ENCODE peak calls at places on chromosomes 3 and 15, in ten cellular contexts. Q is hepatocyte, D is body of pancreas, S is transverse colon, C is breast epithelium, F is HL-60, B is dorsolateral prefrontal cortex, M is uterus, R is psoas muscle, T is foreskin fibroblast. H is an unnamed sample.

GRCh38 chr3:72279068-72279598 is 494.2 kb upstream of the PROK2 start:
- DNase-seq in Q (peak), D (no peak), S (no peak), C (no peak), F (no peak), B (no peak), M (no peak), R (no peak), T (no peak), H (no peak)

GRCh38 chr3:42090973-42091731 is at the start of gene TRAK1:
- DNase-seq in Q (peak), D (no peak), S (no peak), C (peak), F (no peak), B (peak), M (no peak), R (peak), T (peak), H (no peak)

GRCh38 chr3:45034612-45035252 is 8.6 kb downstream of the CLEC3B start:
- DNase-seq in Q (no peak), D (no peak), S (peak), C (peak), F (peak), B (peak), M (peak), R (peak), T (peak), H (no peak)

GRCh38 chr15:63601727-63602185 is 4.6 kb downstream of the FBXL22 start:
- DNase-seq in Q (no peak), D (peak), S (peak), C (no peak), F (no peak), B (no peak), M (no peak), R (no peak), T (no peak), H (no peak)

GRCh38 chr3:159929181-159929893 is 59.3 kb upstream of the IL12A start:
- DNase-seq in Q (peak), D (no peak), S (peak), C (no peak), F (peak), B (no peak), M (no peak), R (peak), T (peak), H (peak)

GRCh38 chr15:34609658-34610057 is 26.2 kb upstream of the GOLGA8B start:
- DNase-seq in Q (no peak), D (no peak), S (no peak), C (no peak), F (peak), B (no peak), M (no peak), R (no peak), T (no peak), H (no peak)

GRCh38 chr15:78024141-78024567 is 53.4 kb downstream of the TBC1D2B start:
- DNase-seq in Q (no peak), D (peak), S (no peak), C (no peak), F (no peak), B (no peak), M (peak), R (peak), T (peak), H (no peak)

GRCh38 chr3:141151439-141151838 is 80.2 kb upstream of the PXYLP1 start:
- DNase-seq in Q (no peak), D (no peak), S (no peak), C (no peak), F (no peak), B (no peak), M (no peak), R (no peak), T (no peak), H (no peak)

GRCh38 chr3:106913111-106913698 is 464.0 kb upstream of the CCDC54 start:
- DNase-seq in Q (no peak), D (no peak), S (no peak), C (no peak), F (no peak), B (no peak), M (no peak), R (no peak), T (no peak), H (peak)

DNA sequence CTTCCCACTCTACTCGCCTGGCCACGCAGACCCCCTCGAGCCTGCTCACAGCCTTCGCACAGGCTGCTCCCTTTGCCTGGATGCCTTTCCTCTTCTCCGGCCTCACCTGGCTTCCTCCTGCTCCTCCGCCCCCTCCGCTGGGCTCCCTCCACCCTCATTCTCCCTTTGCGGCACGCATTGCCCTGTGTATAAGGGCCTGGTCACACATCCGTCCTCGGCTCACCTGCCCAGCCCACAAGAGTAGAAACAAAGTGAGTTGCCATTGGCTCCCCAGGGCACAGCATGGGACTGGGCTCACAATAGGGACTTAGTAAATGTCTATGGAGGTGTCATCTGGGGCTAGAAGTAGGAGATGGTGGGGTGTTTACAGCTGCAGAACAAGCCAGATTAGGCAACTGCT is 4.2 kb downstream of the PLXND1 start:
- DNase-seq in Q (no peak), D (no peak), S (no peak), C (no peak), F (no peak), B (no peak), M (no peak), R (no peak), T (no peak), H (no peak)
- H3K4me3 ChIP-seq in Q (no peak), D (no peak), S (no peak), C (peak), F (no peak), B (peak), M (no peak), R (peak), T (no peak), H (no peak)

GRCh38 chr15:69066646-69066995 is 52.1 kb downstream of the NOX5 start:
- DNase-seq in Q (no peak), D (no peak), S (no peak), C (no peak), F (no peak), B (no peak), M (no peak), R (no peak), T (no peak), H (no peak)

GRCh38 chr15:69067296-69067695 is 52.8 kb downstream of the NOX5 start:
- DNase-seq in Q (no peak), D (no peak), S (no peak), C (no peak), F (no peak), B (no peak), M (no peak), R (no peak), T (peak), H (no peak)

GRCh38 chr15:69061414-69061842 is 46.9 kb downstream of the NOX5 start:
- DNase-seq in Q (no peak), D (no peak), S (no peak), C (no peak), F (no peak), B (no peak), M (no peak), R (no peak), T (no peak), H (no peak)

GRCh38 chr15:69065981-69066645 is 51.6 kb downstream of the NOX5 start:
- DNase-seq in Q (no peak), D (no peak), S (no peak), C (no peak), F (no peak), B (no peak), M (no peak), R (no peak), T (no peak), H (no peak)

GRCh38 chr15:69064649-69065048 is 50.2 kb downstream of the NOX5 start:
- DNase-seq in Q (no peak), D (no peak), S (no peak), C (no peak), F (no peak), B (no peak), M (no peak), R (no peak), T (no peak), H (no peak)
- TF ChIP-seq CTCF in Q (no peak), D (no peak), S (no peak), C (no peak), F (no peak), B (no peak), M (no peak), R (no peak), T (no peak), H (no peak)

GRCh38 chr15:97874139-97874538 is 86.4 kb upstream of the ARRDC4 start:
- DNase-seq in Q (no peak), D (no peak), S (no peak), C (no peak), F (no peak), B (no peak), M (no peak), R (no peak), T (no peak), H (no peak)
- H3K4me3 ChIP-seq in Q (no peak), D (no peak), S (no peak), C (no peak), F (no peak), B (no peak), M (no peak), R (no peak), T (no peak), H (no peak)

DNA sequence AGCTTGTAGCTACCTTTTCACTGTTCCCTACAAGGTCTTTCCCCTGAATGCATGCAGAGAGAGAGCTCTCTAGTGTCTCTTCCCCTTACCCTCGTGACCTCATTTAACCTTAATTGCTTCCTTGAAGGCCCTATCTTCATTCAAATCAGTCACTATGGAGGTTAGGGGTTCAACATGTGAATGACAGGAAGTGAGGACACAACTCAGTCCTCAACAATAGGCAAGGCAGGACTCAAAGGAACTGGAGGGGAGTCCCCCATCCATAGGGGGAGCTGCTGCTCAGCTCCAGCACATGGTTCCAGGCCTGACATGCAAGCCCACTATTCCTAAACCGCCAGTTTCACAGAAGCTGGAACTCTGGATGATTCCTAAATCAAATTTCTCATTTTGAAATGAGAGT is 33.8 kb upstream of the GYG1 start:
- DNase-seq in Q (no peak), D (no peak), S (no peak), C (no peak), F (peak), B (no peak), M (no peak), R (no peak), T (peak), H (no peak)
- TF ChIP-seq CTCF in Q (peak), D (no peak), S (no peak), C (no peak), F (peak), B (no peak), M (no peak), R (peak), T (no peak), H (peak)